ENCODE peak calls at places on chromosomes 11 and 22, in eight cellular contexts. D is upper lobe of left lung, L is HCT116, R is A549, M is heart left ventricle, V is GM12878, H is HepG2, Y is K562. S is an unnamed sample.

GRCh38 chr11:1129666-1130160 is 28.0 kb upstream of the MUC5AC start:
- ATAC-seq in Y (no peak), L (no peak), V (no peak), R (no peak), M (no peak), D (peak), H (no peak), S (no peak)

GRCh38 chr11:12106101-12106500 is 4.3 kb upstream of the MICAL2 start:
- ATAC-seq in L (no peak), V (no peak), D (no peak), Y (no peak), R (no peak), M (no peak), H (no peak), S (no peak)

GRCh38 chr11:15233386-15233785 is 118.7 kb downstream of the INSC start:
- ATAC-seq in L (no peak), M (no peak), Y (no peak), H (no peak), D (no peak), R (no peak), V (no peak), S (no peak)

GRCh38 chr11:34432822-34433221 is 5.9 kb upstream of the CAT start:
- ATAC-seq in V (no peak), Y (no peak), L (no peak), H (no peak), M (no peak), D (peak), R (no peak), S (no peak)

GRCh38 chr11:75342966-75343870 is 8.2 kb downstream of the ARRB1 start:
- ATAC-seq in V (no peak), Y (peak), H (peak), R (peak), D (peak), M (peak), L (peak), S (no peak)

GRCh38 chr11:41177791-41178190 is 281.7 kb downstream of the LRRC4C start:
- ATAC-seq in D (no peak), H (no peak), M (no peak), V (no peak), L (no peak), R (no peak), Y (no peak), S (no peak)

GRCh38 chr11:96761451-96761850 is 371.6 kb downstream of the JRKL start:
- ATAC-seq in M (no peak), Y (no peak), R (no peak), D (no peak), L (no peak), H (no peak), V (no peak), S (no peak)

GRCh38 chr11:74713686-74714085 is 17.5 kb downstream of the CHRDL2 start:
- ATAC-seq in Y (no peak), M (no peak), V (no peak), R (no peak), L (no peak), H (no peak), D (no peak), S (no peak)

GRCh38 chr11:88618716-88619462 is 281.4 kb upstream of the CTSC start:
- ATAC-seq in D (no peak), R (no peak), Y (no peak), V (no peak), L (no peak), M (no peak), H (no peak), S (no peak)

DNA sequence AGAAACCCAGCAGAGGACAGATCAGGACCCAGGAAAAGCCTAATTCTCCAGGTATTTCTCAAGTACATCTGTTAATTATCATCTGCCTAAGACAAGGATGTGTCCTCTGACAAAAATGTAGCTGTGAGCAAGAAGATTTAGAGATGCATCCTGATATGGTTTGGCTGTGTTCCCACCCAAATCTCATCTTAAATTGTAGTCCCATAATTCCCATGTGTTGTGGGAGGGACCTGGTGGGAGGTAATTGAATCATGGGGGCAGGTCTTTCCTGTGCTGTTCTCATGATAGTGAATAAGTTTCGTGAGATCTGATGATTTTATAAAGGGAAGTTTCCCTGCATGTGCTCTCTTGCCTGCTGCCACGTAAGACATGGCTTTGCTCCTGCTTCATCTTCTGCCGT is 381.8 kb downstream of the BUD13 start:
- ATAC-seq in D (no peak), H (no peak), L (no peak), Y (no peak), R (no peak), M (no peak), V (no peak), S (no peak)
- H3K4me3 ChIP-seq in D (no peak), H (no peak), L (no peak), Y (no peak), R (no peak), M (no peak), V (no peak), S (no peak)

GRCh38 chr11:57338152-57338551 is at the start of gene P2RX3:
- ATAC-seq in Y (no peak), H (no peak), M (no peak), R (no peak), V (no peak), D (no peak), L (no peak), S (no peak)

GRCh38 chr11:57336111-57336666 is 497 bp upstream of the SSRP1 start:
- ATAC-seq in M (peak), R (peak), H (peak), V (peak), Y (no peak), L (no peak), D (peak), S (no peak)

GRCh38 chr11:57335023-57335342 is 709 bp downstream of the SSRP1 start:
- ATAC-seq in H (peak), L (peak), Y (no peak), M (no peak), V (peak), D (no peak), R (no peak), S (no peak)

GRCh38 chr11:57332694-57333440 is 2.8 kb downstream of the SSRP1 start:
- ATAC-seq in D (no peak), R (no peak), H (no peak), L (no peak), M (no peak), Y (no peak), V (no peak), S (no peak)

DNA sequence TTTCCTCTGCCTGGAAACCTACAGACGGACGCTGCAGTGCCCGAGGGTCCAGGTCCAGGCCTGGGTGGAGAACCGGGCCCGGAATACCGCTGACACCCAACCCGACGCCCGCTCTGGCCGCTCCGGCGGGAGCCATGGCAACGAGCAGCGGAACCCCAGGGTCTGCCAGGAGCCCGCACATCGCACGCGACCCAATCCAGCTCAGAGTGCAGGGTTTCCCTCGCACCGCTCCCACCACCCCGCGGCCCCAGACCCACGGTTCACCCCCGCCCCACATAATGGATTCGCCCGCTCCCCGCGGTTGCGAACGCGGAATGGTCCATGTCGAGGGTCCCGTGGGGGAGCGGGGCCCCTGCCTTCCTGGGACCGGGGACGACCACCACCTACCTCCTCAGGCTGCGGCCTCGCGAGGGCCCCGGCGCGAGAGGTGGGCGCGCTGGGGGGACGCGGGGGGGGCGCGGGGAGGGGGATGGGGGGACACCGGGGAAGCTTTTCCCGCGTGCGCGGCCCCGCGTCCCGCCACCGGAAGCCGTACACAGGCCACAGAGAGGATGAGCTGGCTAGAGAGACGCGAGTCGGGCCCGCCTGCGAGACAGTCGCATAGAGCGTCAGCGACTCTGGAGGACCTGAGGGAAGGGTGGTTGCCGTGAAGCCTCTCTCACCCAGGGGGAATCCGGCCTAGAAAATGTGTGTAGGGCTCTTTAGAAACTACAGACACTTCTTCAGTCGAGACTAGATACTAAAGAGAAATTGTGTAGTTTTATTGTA is at the start of gene SSRP1:
- ATAC-seq in Y (peak), D (peak), R (peak), L (peak), M (peak), V (peak), H (peak), S (peak)
- TF ChIP-seq POLR2A in Y (peak), D (no peak), R (peak), L (peak), M (no peak), V (peak), H (peak), S (peak)

GRCh38 chr22:30289980-30290313 is 642 bp upstream of the CASTOR1 start:
- ATAC-seq in M (peak), R (peak), L (peak), V (peak), Y (peak), H (peak), D (peak), S (peak)

GRCh38 chr22:30289126-30289979 is at the start of gene CASTOR1:
- ATAC-seq in M (peak), R (peak), L (peak), H (peak), V (peak), D (peak), Y (peak), S (peak)

GRCh38 chr22:30290679-30291333 is 1.5 kb upstream of the CASTOR1 start:
- ATAC-seq in H (peak), Y (no peak), M (peak), V (no peak), R (no peak), L (no peak), D (peak), S (peak)

GRCh38 chr22:30291334-30291892 is 2.1 kb upstream of the CASTOR1 start:
- ATAC-seq in D (no peak), L (no peak), Y (no peak), R (no peak), V (no peak), H (no peak), M (no peak), S (no peak)

DNA sequence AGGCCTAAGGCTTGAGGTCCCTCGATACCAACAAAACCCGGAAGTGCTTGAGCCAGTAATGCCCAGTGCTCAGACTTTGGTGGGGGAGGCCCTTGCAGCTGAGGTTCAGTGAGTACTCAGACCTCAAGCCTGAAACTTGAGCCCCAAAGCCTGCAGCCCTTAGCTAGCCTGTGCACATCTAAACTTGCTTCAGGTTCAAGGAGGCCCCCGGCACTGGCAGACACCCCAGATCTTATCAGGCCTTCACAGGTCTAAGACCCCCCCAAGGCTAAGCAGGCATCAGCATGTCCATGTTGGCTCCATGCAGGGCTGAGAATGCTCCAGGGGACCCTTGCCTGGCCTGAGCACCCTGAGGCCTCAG is 993 bp upstream of the CASTOR1 start:
- ATAC-seq in H (no peak), L (no peak), D (no peak), Y (no peak), M (no peak), V (peak), R (no peak), S (no peak)
- H3K4me3 ChIP-seq in H (no peak), L (no peak), D (no peak), Y (no peak), M (no peak), V (peak), R (no peak), S (peak)

DNA sequence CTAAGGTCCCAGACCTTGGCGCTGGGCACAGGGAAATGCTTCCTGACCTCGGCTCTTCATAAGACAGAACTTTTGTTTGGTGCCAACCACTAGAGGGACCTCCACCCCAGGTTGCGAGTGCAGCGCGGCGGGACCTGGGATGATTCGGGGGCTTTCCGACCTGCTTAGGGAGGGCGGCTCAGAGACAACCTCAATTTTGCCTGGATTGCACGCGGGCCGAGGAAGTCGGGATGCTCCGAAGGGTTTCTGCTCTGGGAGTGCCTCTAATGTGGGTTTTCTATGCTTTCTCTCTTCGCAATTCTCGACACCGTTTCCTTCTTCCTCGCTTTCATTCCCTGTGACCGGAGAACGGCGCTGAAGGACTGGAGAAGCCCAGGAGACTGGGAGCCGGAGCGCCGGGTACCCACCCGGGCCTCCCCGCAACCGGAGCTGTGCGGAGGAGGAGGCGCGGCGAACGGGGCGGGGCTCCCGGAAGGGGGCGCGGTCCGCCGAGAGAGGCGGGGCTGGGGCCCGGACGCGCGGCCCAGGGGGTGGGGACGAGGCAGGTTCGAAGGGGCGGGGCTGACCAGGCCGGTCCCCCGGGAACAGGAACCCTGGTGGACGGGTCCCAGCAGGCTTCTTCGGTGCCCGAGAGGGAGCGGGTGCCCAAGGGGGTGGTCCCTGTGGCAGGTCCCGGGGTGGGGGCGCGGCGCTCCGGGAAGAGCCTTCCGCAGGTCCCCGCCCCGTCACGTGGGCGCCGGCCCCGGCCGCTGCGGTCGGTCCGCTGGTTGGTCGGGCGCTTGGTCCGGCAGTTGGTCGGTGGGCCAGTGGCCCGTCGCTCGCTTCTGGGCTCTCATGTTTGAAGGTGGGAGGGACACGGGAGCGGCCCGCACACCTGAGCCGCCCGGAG is at the start of gene PPFIBP2:
- ATAC-seq in H (peak), V (peak), Y (peak), R (peak), D (peak), L (peak), M (peak), S (peak)
- TF ChIP-seq POLR2A in H (peak), V (peak), Y (no peak), R (no peak), D (no peak), L (no peak), M (no peak), S (peak)

GRCh38 chr11:47354913-47355282 is 2.4 kb upstream of the MYBPC3 start:
- ATAC-seq in V (no peak), M (peak), R (peak), Y (no peak), L (peak), D (peak), H (peak), S (peak)
- H3K4me3 ChIP-seq in V (no peak), M (peak), R (peak), Y (no peak), L (peak), D (peak), H (peak), S (peak)

DNA sequence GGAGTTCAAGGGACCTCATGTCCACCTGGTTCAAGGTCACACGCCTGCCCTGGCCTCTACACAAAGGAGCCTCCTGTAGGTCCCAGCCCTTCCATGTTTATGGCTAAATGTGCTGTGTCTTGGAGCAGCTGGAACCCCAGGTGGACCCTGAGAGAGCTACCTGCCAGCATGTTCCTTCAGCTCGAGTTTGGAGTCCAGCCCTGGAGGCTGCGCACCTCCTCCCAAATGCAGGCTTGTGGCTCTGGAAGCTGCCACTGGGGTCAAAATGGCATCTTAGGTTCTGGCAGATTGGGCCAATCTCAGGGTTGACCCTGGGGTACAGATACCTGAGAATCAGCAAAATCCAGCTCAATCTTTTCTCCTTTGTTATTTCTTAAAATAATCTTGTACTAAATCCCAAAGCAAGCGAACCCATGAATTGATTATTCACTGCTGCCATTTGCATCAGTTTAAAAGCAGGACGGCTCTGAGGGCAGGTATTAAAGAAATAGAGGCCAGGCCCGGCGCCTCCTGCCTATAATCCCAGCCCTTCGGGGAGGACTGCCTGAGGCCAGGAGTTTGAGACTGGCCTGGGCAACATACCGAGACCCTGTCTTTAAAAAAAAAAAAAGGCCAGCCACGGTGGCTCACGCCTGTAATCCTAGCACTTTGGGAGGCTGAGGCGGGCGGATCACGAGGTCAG is 2.9 kb downstream of the TNFRSF13C start:
- ATAC-seq in R (no peak), M (no peak), L (no peak), V (no peak), Y (no peak), H (no peak), D (no peak), S (no peak)
- TF ChIP-seq POLR2A in R (no peak), M (no peak), L (no peak), V (no peak), Y (no peak), H (no peak), D (no peak), S (no peak)

GRCh38 chr11:68684385-68685356 is at the start of gene GAL:
- ATAC-seq in D (peak), R (peak), V (no peak), L (peak), M (peak), Y (peak), H (no peak), S (no peak)
- H3K4me3 ChIP-seq in D (no peak), R (peak), V (no peak), L (peak), M (peak), Y (peak), H (no peak), S (no peak)

GRCh38 chr22:49541451-49542230 is 286.0 kb downstream of the BRD1 start:
- ATAC-seq in M (no peak), V (no peak), Y (no peak), L (no peak), D (no peak), R (no peak), H (no peak), S (no peak)
- TF ChIP-seq POLR2A in M (no peak), V (no peak), Y (no peak), L (no peak), D (no peak), R (no peak), H (no peak), S (no peak)

GRCh38 chr11:64619811-64620285 is 28.8 kb downstream of the SLC22A12 start:
- ATAC-seq in V (peak), R (no peak), H (peak), D (peak), M (peak), Y (peak), L (peak), S (peak)
- H3K4me3 ChIP-seq in V (no peak), R (no peak), H (no peak), D (no peak), M (no peak), Y (no peak), L (no peak), S (no peak)

GRCh38 chr11:71255323-71255722 is 2.9 kb upstream of the SHANK2 start:
- ATAC-seq in Y (no peak), M (no peak), V (no peak), H (no peak), R (no peak), L (no peak), D (no peak), S (no peak)
- TF ChIP-seq POLR2A in Y (no peak), M (no peak), V (no peak), H (no peak), R (no peak), L (no peak), D (peak), S (no peak)

S was measured in gastroesophageal sphincter.